ENCODE peak calls at places on chromosomes 4 and X, in ten cellular contexts. One of them, this sample, is unnamed.

GRCh38 chr4:80362578-80363181 is 27.1 kb downstream of the CFAP299 start:
- DNase-seq in right lobe of liver: no peak
- DNase-seq in esophagus muscularis mucosa: no peak
- DNase-seq in IMR-90: peak
- DNase-seq in spleen: peak
- DNase-seq in heart left ventricle: no peak
- DNase-seq in transverse colon: peak
- DNase-seq in K562: no peak
- DNase-seq in tibial nerve: no peak
- DNase-seq in esophagus squamous epithelium: no peak
- DNase-seq in this sample: no peak

GRCh38 chrX:11117751-11118150 is 6.6 kb downstream of the HCCS start:
- DNase-seq in right lobe of liver: no peak
- DNase-seq in esophagus muscularis mucosa: no peak
- DNase-seq in IMR-90: no peak
- DNase-seq in spleen: no peak
- DNase-seq in heart left ventricle: no peak
- DNase-seq in transverse colon: no peak
- DNase-seq in K562: no peak
- DNase-seq in tibial nerve: no peak
- DNase-seq in esophagus squamous epithelium: no peak
- DNase-seq in this sample: no peak

GRCh38 chr4:6338951-6339817 is 69.5 kb downstream of the WFS1 start:
- DNase-seq in right lobe of liver: peak
- DNase-seq in esophagus muscularis mucosa: no peak
- DNase-seq in IMR-90: no peak
- DNase-seq in spleen: peak
- DNase-seq in heart left ventricle: no peak
- DNase-seq in transverse colon: no peak
- DNase-seq in K562: no peak
- DNase-seq in tibial nerve: no peak
- DNase-seq in esophagus squamous epithelium: no peak
- DNase-seq in this sample: no peak

GRCh38 chr4:43047044-43047443 is 154.5 kb downstream of the GRXCR1 start:
- DNase-seq in right lobe of liver: no peak
- DNase-seq in esophagus muscularis mucosa: no peak
- DNase-seq in IMR-90: no peak
- DNase-seq in spleen: no peak
- DNase-seq in heart left ventricle: no peak
- DNase-seq in transverse colon: no peak
- DNase-seq in K562: no peak
- DNase-seq in tibial nerve: no peak
- DNase-seq in esophagus squamous epithelium: no peak
- DNase-seq in this sample: no peak

GRCh38 chr4:88964450-88964849 is 92.5 kb downstream of the FAM13A start:
- DNase-seq in right lobe of liver: no peak
- DNase-seq in esophagus muscularis mucosa: no peak
- DNase-seq in IMR-90: peak
- DNase-seq in spleen: no peak
- DNase-seq in heart left ventricle: no peak
- DNase-seq in transverse colon: no peak
- DNase-seq in K562: no peak
- DNase-seq in tibial nerve: no peak
- DNase-seq in esophagus squamous epithelium: no peak
- DNase-seq in this sample: no peak

GRCh38 chr4:169612869-169613859 is 781 bp upstream of the NEK1 start:
- DNase-seq in right lobe of liver: peak
- DNase-seq in esophagus muscularis mucosa: peak
- DNase-seq in IMR-90: peak
- DNase-seq in spleen: peak
- DNase-seq in heart left ventricle: peak
- DNase-seq in transverse colon: peak
- DNase-seq in K562: peak
- DNase-seq in tibial nerve: peak
- DNase-seq in esophagus squamous epithelium: no peak
- DNase-seq in this sample: peak

GRCh38 chrX:24999501-24999900 is 16.3 kb downstream of the ARX start:
- DNase-seq in right lobe of liver: no peak
- DNase-seq in esophagus muscularis mucosa: no peak
- DNase-seq in IMR-90: no peak
- DNase-seq in spleen: no peak
- DNase-seq in heart left ventricle: no peak
- DNase-seq in transverse colon: no peak
- DNase-seq in K562: no peak
- DNase-seq in tibial nerve: no peak
- DNase-seq in esophagus squamous epithelium: no peak
- DNase-seq in this sample: no peak

GRCh38 chr4:178136736-178137345 is 694.6 kb upstream of the AGA start:
- DNase-seq in right lobe of liver: no peak
- DNase-seq in esophagus muscularis mucosa: no peak
- DNase-seq in IMR-90: no peak
- DNase-seq in spleen: no peak
- DNase-seq in heart left ventricle: no peak
- DNase-seq in transverse colon: no peak
- DNase-seq in K562: no peak
- DNase-seq in tibial nerve: no peak
- DNase-seq in esophagus squamous epithelium: no peak
- DNase-seq in this sample: no peak

GRCh38 chr4:72084587-72085011 is 52.8 kb downstream of the NPFFR2 start:
- DNase-seq in right lobe of liver: no peak
- DNase-seq in esophagus muscularis mucosa: no peak
- DNase-seq in IMR-90: no peak
- DNase-seq in spleen: no peak
- DNase-seq in heart left ventricle: no peak
- DNase-seq in transverse colon: no peak
- DNase-seq in K562: no peak
- DNase-seq in tibial nerve: no peak
- DNase-seq in esophagus squamous epithelium: no peak
- DNase-seq in this sample: no peak

GRCh38 chrX:119495734-119496520 is 27.7 kb downstream of the SLC25A5 start:
- DNase-seq in right lobe of liver: no peak
- DNase-seq in esophagus muscularis mucosa: no peak
- DNase-seq in IMR-90: no peak
- DNase-seq in spleen: no peak
- DNase-seq in heart left ventricle: no peak
- DNase-seq in transverse colon: peak
- DNase-seq in K562: no peak
- DNase-seq in tibial nerve: no peak
- DNase-seq in esophagus squamous epithelium: no peak
- DNase-seq in this sample: no peak

GRCh38 chr4:7901274-7901845 is 38.3 kb downstream of the AFAP1 start:
- DNase-seq in right lobe of liver: no peak
- DNase-seq in esophagus muscularis mucosa: no peak
- DNase-seq in IMR-90: no peak
- DNase-seq in spleen: no peak
- DNase-seq in heart left ventricle: no peak
- DNase-seq in transverse colon: no peak
- DNase-seq in K562: no peak
- DNase-seq in tibial nerve: no peak
- DNase-seq in esophagus squamous epithelium: no peak
- DNase-seq in this sample: no peak

GRCh38 chrX:21374163-21374993 is at the start of gene CNKSR2:
- DNase-seq in right lobe of liver: peak
- DNase-seq in esophagus muscularis mucosa: no peak
- DNase-seq in IMR-90: peak
- DNase-seq in spleen: peak
- DNase-seq in heart left ventricle: peak
- DNase-seq in transverse colon: peak
- DNase-seq in K562: no peak
- DNase-seq in tibial nerve: peak
- DNase-seq in esophagus squamous epithelium: no peak
- DNase-seq in this sample: peak

GRCh38 chrX:119190736-119191282 is 45.3 kb upstream of the PGRMC1 start:
- DNase-seq in right lobe of liver: no peak
- DNase-seq in esophagus muscularis mucosa: no peak
- DNase-seq in IMR-90: peak
- DNase-seq in spleen: no peak
- DNase-seq in heart left ventricle: peak
- DNase-seq in transverse colon: no peak
- DNase-seq in K562: no peak
- DNase-seq in tibial nerve: peak
- DNase-seq in esophagus squamous epithelium: no peak
- DNase-seq in this sample: peak

GRCh38 chr4:40245794-40246546 is 49.1 kb downstream of the RHOH start:
- DNase-seq in right lobe of liver: no peak
- DNase-seq in esophagus muscularis mucosa: no peak
- DNase-seq in IMR-90: no peak
- DNase-seq in spleen: no peak
- DNase-seq in heart left ventricle: no peak
- DNase-seq in transverse colon: no peak
- DNase-seq in K562: no peak
- DNase-seq in tibial nerve: no peak
- DNase-seq in esophagus squamous epithelium: no peak
- DNase-seq in this sample: no peak

GRCh38 chr4:87718221-87718620 is 68.1 kb downstream of the DMP1 start:
- DNase-seq in right lobe of liver: no peak
- DNase-seq in esophagus muscularis mucosa: no peak
- DNase-seq in IMR-90: no peak
- DNase-seq in spleen: no peak
- DNase-seq in heart left ventricle: peak
- DNase-seq in transverse colon: no peak
- DNase-seq in K562: no peak
- DNase-seq in tibial nerve: peak
- DNase-seq in esophagus squamous epithelium: no peak
- DNase-seq in this sample: no peak
- H3K27ac ChIP-seq in right lobe of liver: no peak
- H3K27ac ChIP-seq in esophagus muscularis mucosa: no peak
- H3K27ac ChIP-seq in IMR-90: no peak
- H3K27ac ChIP-seq in spleen: no peak
- H3K27ac ChIP-seq in heart left ventricle: peak
- H3K27ac ChIP-seq in transverse colon: no peak
- H3K27ac ChIP-seq in K562: no peak
- H3K27ac ChIP-seq in tibial nerve: no peak
- H3K27ac ChIP-seq in esophagus squamous epithelium: no peak
- H3K27ac ChIP-seq in this sample: no peak

GRCh38 chrX:135421537-135421931 is 210 bp upstream of the SMIM10L2A start:
- DNase-seq in right lobe of liver: peak
- DNase-seq in esophagus muscularis mucosa: peak
- DNase-seq in IMR-90: peak
- DNase-seq in spleen: peak
- DNase-seq in heart left ventricle: peak
- DNase-seq in transverse colon: peak
- DNase-seq in K562: peak
- DNase-seq in tibial nerve: peak
- DNase-seq in esophagus squamous epithelium: no peak
- DNase-seq in this sample: peak
- TF ChIP-seq POLR2A in right lobe of liver: no peak
- TF ChIP-seq POLR2A in esophagus muscularis mucosa: no peak
- TF ChIP-seq POLR2A in IMR-90: no peak
- TF ChIP-seq POLR2A in spleen: no peak
- TF ChIP-seq POLR2A in heart left ventricle: no peak
- TF ChIP-seq POLR2A in transverse colon: no peak
- TF ChIP-seq POLR2A in K562: peak
- TF ChIP-seq POLR2A in tibial nerve: no peak
- TF ChIP-seq POLR2A in esophagus squamous epithelium: no peak
- TF ChIP-seq POLR2A in this sample: peak

DNA sequence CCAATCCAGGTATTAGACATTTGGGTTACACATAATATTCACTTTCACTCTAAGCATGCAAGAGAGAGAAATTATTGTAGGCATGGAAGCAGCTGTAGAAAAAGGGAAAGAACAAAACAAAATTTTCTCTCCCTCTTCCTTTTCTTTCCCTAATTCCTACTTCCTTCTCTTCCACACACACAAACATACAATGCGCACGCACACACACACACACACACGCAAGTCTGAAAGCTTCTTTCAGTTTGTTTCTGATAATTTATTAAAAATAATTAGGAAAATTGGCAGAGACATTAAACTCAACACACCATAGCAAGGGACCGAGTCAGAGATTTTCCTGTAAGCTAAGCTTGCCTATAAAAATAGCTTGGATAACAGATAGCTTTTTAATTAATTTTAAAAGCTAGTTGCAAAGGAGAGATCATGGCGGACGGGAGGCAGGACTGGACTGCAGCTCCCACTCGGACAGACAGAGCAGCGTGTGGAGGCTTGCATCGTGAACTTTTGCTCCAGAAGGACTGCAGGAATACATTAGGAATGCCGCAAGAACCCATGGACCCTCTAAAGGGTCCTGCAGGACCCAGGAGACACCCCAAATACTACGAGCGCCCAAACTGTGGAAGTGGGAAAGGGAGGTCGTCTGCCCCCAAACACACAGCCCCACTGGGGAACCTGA is 92.6 kb upstream of the MAPK10 start:
- DNase-seq in right lobe of liver: no peak
- DNase-seq in esophagus muscularis mucosa: no peak
- DNase-seq in IMR-90: peak
- DNase-seq in spleen: no peak
- DNase-seq in heart left ventricle: no peak
- DNase-seq in transverse colon: no peak
- DNase-seq in K562: no peak
- DNase-seq in tibial nerve: no peak
- DNase-seq in esophagus squamous epithelium: no peak
- DNase-seq in this sample: peak
- H3K4me3 ChIP-seq in right lobe of liver: peak
- H3K4me3 ChIP-seq in esophagus muscularis mucosa: peak
- H3K4me3 ChIP-seq in IMR-90: peak
- H3K4me3 ChIP-seq in spleen: peak
- H3K4me3 ChIP-seq in heart left ventricle: peak
- H3K4me3 ChIP-seq in transverse colon: no peak
- H3K4me3 ChIP-seq in K562: no peak
- H3K4me3 ChIP-seq in tibial nerve: peak
- H3K4me3 ChIP-seq in esophagus squamous epithelium: peak
- H3K4me3 ChIP-seq in this sample: peak

DNA sequence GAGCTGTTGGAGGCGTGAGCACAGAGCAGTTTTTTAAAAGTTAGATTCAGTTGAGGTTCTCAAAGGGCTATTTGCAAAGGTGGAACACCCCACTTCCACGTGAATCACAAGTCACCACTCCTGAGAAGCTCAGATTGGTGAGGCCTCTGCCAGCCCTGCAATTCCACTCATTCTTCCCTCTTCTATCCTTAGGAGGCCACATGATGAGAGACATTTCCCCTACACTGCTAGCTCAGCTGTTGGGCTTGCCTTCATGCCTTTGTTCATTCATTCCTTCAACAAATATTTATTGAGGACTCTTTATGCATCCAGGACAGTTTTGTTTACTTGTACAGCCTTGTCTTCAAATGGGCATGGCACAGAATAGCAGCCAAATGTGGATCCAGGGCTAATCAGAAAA is 3.7 kb downstream of the SRPX2 start:
- DNase-seq in right lobe of liver: no peak
- DNase-seq in esophagus muscularis mucosa: no peak
- DNase-seq in IMR-90: no peak
- DNase-seq in spleen: no peak
- DNase-seq in heart left ventricle: no peak
- DNase-seq in transverse colon: no peak
- DNase-seq in K562: no peak
- DNase-seq in tibial nerve: no peak
- DNase-seq in esophagus squamous epithelium: no peak
- DNase-seq in this sample: no peak
- H3K27ac ChIP-seq in right lobe of liver: peak
- H3K27ac ChIP-seq in esophagus muscularis mucosa: peak
- H3K27ac ChIP-seq in IMR-90: peak
- H3K27ac ChIP-seq in spleen: no peak
- H3K27ac ChIP-seq in heart left ventricle: peak
- H3K27ac ChIP-seq in transverse colon: peak
- H3K27ac ChIP-seq in K562: no peak
- H3K27ac ChIP-seq in tibial nerve: peak
- H3K27ac ChIP-seq in esophagus squamous epithelium: peak
- H3K27ac ChIP-seq in this sample: peak

GRCh38 chrX:18677140-18677834 is 5.4 kb upstream of the RS1 start:
- DNase-seq in right lobe of liver: no peak
- DNase-seq in esophagus muscularis mucosa: no peak
- DNase-seq in IMR-90: no peak
- DNase-seq in spleen: no peak
- DNase-seq in heart left ventricle: no peak
- DNase-seq in transverse colon: peak
- DNase-seq in K562: peak
- DNase-seq in tibial nerve: no peak
- DNase-seq in esophagus squamous epithelium: no peak
- DNase-seq in this sample: no peak
- TF ChIP-seq POLR2A in right lobe of liver: no peak
- TF ChIP-seq POLR2A in esophagus muscularis mucosa: no peak
- TF ChIP-seq POLR2A in IMR-90: no peak
- TF ChIP-seq POLR2A in spleen: no peak
- TF ChIP-seq POLR2A in heart left ventricle: no peak
- TF ChIP-seq POLR2A in transverse colon: no peak
- TF ChIP-seq POLR2A in K562: no peak
- TF ChIP-seq POLR2A in tibial nerve: no peak
- TF ChIP-seq POLR2A in esophagus squamous epithelium: no peak
- TF ChIP-seq POLR2A in this sample: no peak